ENCODE peak calls at places on chromosomes 6 and 20, in four cellular contexts. J, F, L and G are unnamed samples.

GRCh38 chr6:149233056-149233715 is 84.3 kb upstream of the TAB2 start:
- DNase-seq in J (peak; percentile 38), F (no peak), L (no peak), G (no peak)

GRCh38 chr6:143187173-143187908 is 126.7 kb downstream of the AIG1 start:
- DNase-seq in J (no peak), F (no peak), L (no peak), G (no peak)

GRCh38 chr20:57261488-57262243 is 4.8 kb downstream of the BMP7 start:
- DNase-seq in J (no peak), F (peak; percentile 68), L (no peak), G (peak; percentile 54)

GRCh38 chr6:132797975-132798819 is at the start of gene SLC18B1:
- DNase-seq in J (peak; percentile 68), F (peak; percentile 69), L (peak; percentile 45), G (peak; percentile 84)

GRCh38 chr6:38495922-38496635 is 143.7 kb downstream of the BTBD9 start:
- DNase-seq in J (no peak), F (no peak), L (no peak), G (no peak)

GRCh38 chr6:79133173-79133572 is 55.1 kb upstream of the PHIP start:
- DNase-seq in J (no peak), F (no peak), L (no peak), G (no peak)

GRCh38 chr6:1267057-1267732 is 44.7 kb upstream of the FOXQ1 start:
- DNase-seq in J (peak; percentile 57), F (no peak), L (no peak), G (no peak)

GRCh38 chr20:6418732-6419131 is 295.9 kb upstream of the FERMT1 start:
- DNase-seq in J (no peak), F (no peak), L (no peak), G (no peak)

GRCh38 chr20:57530327-57530981 is 5.5 kb upstream of the CTCFL start:
- DNase-seq in J (no peak), F (no peak), L (no peak), G (no peak)

GRCh38 chr6:6591778-6592388 is 3.4 kb downstream of the LY86 start:
- DNase-seq in J (no peak), F (no peak), L (no peak), G (no peak)

GRCh38 chr6:168060521-168060931 is 18.5 kb downstream of the FRMD1 start:
- DNase-seq in J (peak; percentile 80), F (peak; percentile 65), L (peak; percentile 32), G (peak; percentile 64)

GRCh38 chr6:36753671-36754485 is 56.3 kb downstream of the RAB44 start:
- DNase-seq in J (no peak), F (no peak), L (no peak), G (no peak)

GRCh38 chr6:36756761-36757160 is 59.1 kb downstream of the RAB44 start:
- DNase-seq in J (no peak), F (no peak), L (no peak), G (no peak)

GRCh38 chr6:36754582-36755434 is 57.2 kb downstream of the RAB44 start:
- DNase-seq in J (no peak), F (no peak), L (no peak), G (no peak)

GRCh38 chr6:36757206-36757605 is 59.6 kb downstream of the RAB44 start:
- DNase-seq in J (no peak), F (no peak), L (no peak), G (no peak)

DNA sequence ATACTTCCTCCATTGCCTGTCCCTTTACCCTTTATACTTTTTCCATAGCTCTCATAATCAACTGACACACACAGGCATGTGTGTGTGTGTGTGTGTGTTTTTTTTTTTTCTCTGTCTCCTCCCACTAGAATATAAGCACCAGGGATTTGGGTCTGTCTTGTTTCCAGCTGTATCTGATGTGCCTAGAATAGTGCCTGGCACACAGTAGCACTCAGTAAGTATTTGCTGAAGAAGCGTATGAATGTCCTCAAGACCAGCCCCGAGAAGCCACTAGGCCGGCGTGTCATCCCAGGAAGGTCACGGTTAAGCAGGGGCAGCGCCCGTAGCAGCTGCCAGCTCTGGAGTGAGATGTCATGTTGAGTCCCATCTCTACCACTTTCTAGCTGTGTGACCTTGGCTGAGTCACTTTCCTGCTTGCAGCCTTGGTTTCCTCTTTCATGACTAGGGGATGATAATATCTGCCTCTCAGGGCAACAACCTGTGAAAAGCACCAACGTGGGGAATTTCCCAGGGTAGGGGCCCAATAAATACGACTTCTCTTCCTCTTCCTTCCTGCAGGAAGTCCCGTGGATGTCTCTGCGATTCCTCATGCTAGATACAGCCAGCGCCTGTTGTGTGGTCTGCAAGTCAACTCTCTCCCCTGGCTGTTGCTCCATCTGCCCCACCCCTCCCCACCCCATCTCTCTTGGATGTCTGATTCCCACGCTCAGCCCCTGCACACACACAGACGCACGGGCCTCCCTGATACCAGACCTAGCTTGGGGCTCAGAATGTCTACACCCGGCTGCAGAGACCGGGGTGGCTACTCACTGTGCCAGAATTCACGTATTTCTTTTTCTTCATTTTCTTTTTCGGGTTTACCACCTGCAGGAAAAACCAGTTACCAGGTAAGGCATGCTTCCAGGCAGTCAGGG is 58.1 kb downstream of the RAB44 start:
- DNase-seq in J (no peak), F (no peak), L (no peak), G (no peak)
- H3K4me1 ChIP-seq in J (no peaks in the 10 kb centered on the region), F (no peaks in the 10 kb centered on the region), L (no peaks in the 10 kb centered on the region), G (no peaks in the 10 kb centered on the region)

GRCh38 chr6:101417899-101418298 is 24.4 kb downstream of the GRIK2 start:
- DNase-seq in J (no peak), F (no peak), L (no peak), G (no peak)

DNA sequence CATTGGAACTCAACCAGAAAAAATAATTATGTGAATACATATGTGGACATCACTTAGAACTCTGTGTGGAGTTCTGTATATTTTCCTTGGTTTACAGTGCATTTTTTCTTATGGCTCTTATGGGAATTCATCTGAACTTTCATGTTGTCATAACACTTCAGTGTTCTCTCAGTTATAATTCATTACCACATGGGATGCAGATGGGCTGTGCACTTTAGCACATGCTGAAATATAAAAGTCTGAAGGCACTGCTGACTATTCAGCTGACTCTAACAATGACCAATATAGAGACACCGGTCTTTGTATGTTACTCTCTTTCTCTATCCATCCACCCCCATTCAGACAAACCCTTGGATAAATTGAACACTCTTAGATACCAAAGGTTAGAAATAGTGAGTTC is 29.3 kb downstream of the GRIK2 start:
- DNase-seq in J (no peak), F (no peak), L (no peak), G (no peak)
- H3K4me1 ChIP-seq in J (no peaks in the 10 kb centered on the region), F (no peaks in the 10 kb centered on the region), L (no peaks in the 10 kb centered on the region), G (no peaks in the 10 kb centered on the region)

GRCh38 chr6:112237644-112238043 is 16.7 kb downstream of the LAMA4 start:
- DNase-seq in J (no peak), F (no peak), L (peak; percentile 88), G (no peak)

GRCh38 chr6:112237066-112237465 is 17.3 kb downstream of the LAMA4 start:
- DNase-seq in J (no peak), F (no peak), L (no peak), G (no peak)

GRCh38 chr6:112234596-112234995 is 19.8 kb downstream of the LAMA4 start:
- DNase-seq in J (no peak), F (no peak), L (no peak), G (no peak)

GRCh38 chr6:112233864-112234263 is 20.5 kb downstream of the LAMA4 start:
- DNase-seq in J (no peak), F (no peak), L (no peak), G (no peak)

DNA sequence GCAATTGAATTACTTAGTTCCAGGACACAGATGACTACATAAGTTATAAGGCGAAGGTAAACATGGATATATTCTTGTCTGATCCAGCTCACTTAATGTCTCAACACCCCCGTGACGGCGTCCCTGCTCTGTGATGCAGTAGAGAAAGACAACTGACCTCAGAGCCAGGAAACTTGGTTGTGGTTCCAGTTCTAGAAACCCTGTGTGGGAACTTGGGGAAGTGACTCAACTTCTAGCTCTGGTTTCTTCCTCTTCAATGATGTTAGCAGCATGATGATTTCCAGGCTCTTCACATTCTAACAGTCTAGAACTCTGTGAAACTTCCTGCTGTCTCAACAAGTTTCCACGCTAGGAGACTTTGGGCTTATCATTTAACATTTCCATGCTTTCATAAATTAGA is 18.4 kb downstream of the LAMA4 start:
- DNase-seq in J (no peak), F (no peak), L (no peak), G (no peak)
- H3K4me1 ChIP-seq in J (peaks cover 25% of the 10 kb centered on the region), F (no peaks in the 10 kb centered on the region), L (no peaks in the 10 kb centered on the region), G (no peaks in the 10 kb centered on the region)

DNA sequence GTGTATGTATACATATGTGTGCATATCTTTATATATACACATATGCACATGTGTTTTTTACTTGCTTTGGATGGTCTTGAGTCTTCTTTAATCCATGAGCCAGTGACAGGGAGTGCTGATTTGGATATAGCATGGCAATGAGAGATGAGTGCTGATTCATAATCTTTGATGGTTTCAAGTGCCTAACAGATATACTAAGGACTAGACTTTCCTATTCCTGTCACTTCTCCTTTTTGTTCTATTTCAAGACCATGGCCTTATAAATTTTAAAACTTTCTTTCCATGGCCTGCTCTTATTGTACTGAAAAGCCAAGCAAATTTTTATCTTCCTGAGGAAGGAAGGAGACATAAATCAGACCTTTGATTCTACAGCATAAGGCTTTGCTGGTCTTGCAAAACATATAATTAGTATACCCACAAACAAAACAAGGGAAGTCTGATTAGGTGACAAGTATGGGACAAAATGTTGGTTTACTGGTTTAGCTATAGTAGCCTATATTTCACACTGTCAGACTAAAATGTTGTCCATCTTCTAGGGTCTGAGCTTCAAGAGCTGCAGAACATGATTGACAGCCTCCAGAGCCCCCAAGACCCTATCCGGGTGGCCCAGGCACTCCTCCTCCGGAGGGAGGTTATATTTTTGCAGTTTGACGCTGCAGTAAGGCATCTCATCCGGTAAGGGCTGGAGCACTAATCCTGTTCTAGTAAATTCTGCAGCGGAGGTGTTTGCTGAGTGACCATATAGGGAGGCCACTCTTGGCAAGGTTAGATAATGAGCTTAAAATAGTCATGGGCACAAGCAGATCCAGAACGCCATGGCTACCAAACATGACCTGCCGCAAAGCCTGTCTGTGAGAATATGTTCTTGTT is 82.3 kb downstream of the CD164 start:
- DNase-seq in J (no peak), F (peak; percentile 90), L (peak; percentile 46), G (no peak)
- H3K4me1 ChIP-seq in J (peaks cover 42% of the 10 kb centered on the region), F (peaks cover 60% of the 10 kb centered on the region), L (no peaks in the 10 kb centered on the region), G (peaks cover 3% of the 10 kb centered on the region)